ENCODE peak calls at places on chromosomes 16 and 17, in six cellular contexts. R is OCI-LY7, V is fibroblast of pulmonary artery, A is HepG2, K is heart right ventricle, D is thoracic aorta. Z is an unnamed sample.
A peak's percentile ranks its signal among the peaks of the same experiment; 100 is the strongest.

GRCh38 chr17:78351449-78352006 is 8.3 kb downstream of the SOCS3 start:
- DNase-seq in R (no peak), K (peak; percentile 92), V (peak; percentile 100), A (peak; percentile 63), D (peak; percentile 67), Z (no peak)

GRCh38 chr17:82961366-82962162 is 117.8 kb upstream of the METRNL start:
- DNase-seq in V (no peak), K (no peak), R (no peak), D (no peak), A (no peak), Z (no peak)

GRCh38 chr17:47621293-47622178 is 28.2 kb upstream of the KPNB1 start:
- DNase-seq in V (peak; percentile 90), R (no peak), D (no peak), K (peak; percentile 21), A (no peak), Z (peak; percentile 59)

GRCh38 chr17:1244606-1245012 is 25.6 kb upstream of the BHLHA9 start:
- DNase-seq in D (no peak), V (peak; percentile 50), A (no peak), R (no peak), K (no peak), Z (no peak)

GRCh38 chr16:69871708-69872107 is 79.4 kb upstream of the CLEC18A start:
- DNase-seq in A (no peak), R (no peak), K (no peak), D (no peak), V (no peak), Z (no peak)

GRCh38 chr17:13575922-13576419 is 25.8 kb downstream of the HS3ST3A1 start:
- DNase-seq in V (no peak), A (no peak), D (no peak), K (no peak), R (no peak), Z (no peak)

GRCh38 chr17:45353047-45353446 is 36.2 kb upstream of the MAP3K14 start:
- DNase-seq in K (no peak), A (no peak), R (no peak), V (no peak), D (no peak), Z (no peak)

GRCh38 chr17:51397361-51398127 is 137.2 kb downstream of the UTP18 start:
- DNase-seq in V (peak; percentile 3), D (no peak), R (no peak), K (no peak), A (no peak), Z (no peak)

GRCh38 chr17:79976451-79976850 is 59.2 kb downstream of the TBC1D16 start:
- DNase-seq in K (no peak), D (no peak), V (no peak), R (no peak), A (no peak), Z (no peak)

GRCh38 chr17:63702223-63702577 is 2.3 kb upstream of the LIMD2 start:
- DNase-seq in D (no peak), V (no peak), R (peak; percentile 85), K (no peak), A (no peak), Z (no peak)

GRCh38 chr17:72136692-72137550 is 16.1 kb downstream of the SOX9 start:
- DNase-seq in D (no peak), A (no peak), V (peak; percentile 51), K (no peak), R (no peak), Z (no peak)

GRCh38 chr16:28166394-28167208 is 45.2 kb downstream of the XPO6 start:
- DNase-seq in A (peak; percentile 52), D (no peak), V (no peak), K (no peak), R (no peak), Z (no peak)

GRCh38 chr17:39205112-39205526 is 5.0 kb downstream of the RPL19 start:
- DNase-seq in D (no peak), V (no peak), K (no peak), R (no peak), A (no peak), Z (no peak)

GRCh38 chr16:35752012-35752772 is 2292.8 kb downstream of the TP53TG3F start:
- DNase-seq in R (no peak), V (no peak), K (no peak), A (no peak), D (no peak), Z (no peak)

GRCh38 chr16:73572135-73572534 is 524.2 kb upstream of the ZFHX3 start:
- DNase-seq in R (no peak), K (peak; percentile 75), V (peak; percentile 11), D (no peak), A (no peak), Z (no peak)

GRCh38 chr17:15233022-15233805 is 31.9 kb downstream of the PMP22 start:
- DNase-seq in V (peak; percentile 48), K (no peak), A (peak; percentile 60), R (peak; percentile 13), D (no peak), Z (peak; percentile 31)

GRCh38 chr17:47864791-47865216 is 13.8 kb upstream of the SP6 start:
- DNase-seq in K (no peak), R (no peak), V (no peak), D (no peak), A (no peak), Z (no peak)

GRCh38 chr16:47125757-47126156 is 18.0 kb downstream of the NETO2 start:
- DNase-seq in D (no peak), R (no peak), A (no peak), V (no peak), K (no peak), Z (no peak)

GRCh38 chr16:75580-76501 is 2.2 kb upstream of the MPG start:
- DNase-seq in A (peak; percentile 82), R (peak; percentile 33), V (peak; percentile 92), K (peak; percentile 80), D (no peak), Z (no peak)

GRCh38 chr17:17304521-17304985 is 1.4 kb downstream of the NT5M start:
- DNase-seq in D (no peak), K (no peak), V (no peak), A (no peak), R (peak; percentile 65), Z (no peak)
- H3K4me3 ChIP-seq in D (no peak overlapping the region), K (no peak overlapping the region), V (no peak overlapping the region), A (no peak overlapping the region), R (peak overlapping the region; percentile 70), Z (peak overlapping the region; percentile 58)

GRCh38 chr17:49753959-49754391 is 10.0 kb downstream of the FAM117A start:
- DNase-seq in D (no peak), R (no peak), K (peak; percentile 37), A (no peak), V (peak; percentile 67), Z (no peak)
- TF ChIP-seq CTCF in D (no peak), R (no peak), K (no peak), A (no peak), V (no peak), Z (no peak)

GRCh38 chr17:9206160-9206988 is 185.1 kb downstream of the NTN1 start:
- DNase-seq in D (no peak), V (no peak), A (no peak), R (no peak), K (no peak), Z (no peak)
- H3K4me3 ChIP-seq in D (peak overlapping the region; percentile 38), V (no peak overlapping the region), A (no peak overlapping the region), R (no peak overlapping the region), K (no peak overlapping the region), Z (no peak overlapping the region)

GRCh38 chr16:86224126-86224525 is 286.2 kb upstream of the FOXF1 start:
- DNase-seq in V (no peak), A (no peak), K (no peak), R (no peak), D (no peak), Z (no peak)
- TF ChIP-seq CTCF in V (no peak), A (no peak), K (no peak), R (no peak), D (no peak), Z (peak; percentile 13)